ENCODE peak calls at places on chromosomes 16 and 17, in nine cellular contexts. O, I, A, R, V, U, B, L and W are unnamed samples.

GRCh38 chr17:77894126-77894956 is 64.2 kb upstream of the TNRC6C start:
- DNase-seq in O (no peak), I (no peak), A (no peak), R (no peak), V (no peak), U (no peak), B (no peak), L (no peak), W (no peak)

GRCh38 chr16:57444711-57445110 is 2.5 kb downstream of the CIAPIN1 start:
- DNase-seq in O (no peak), I (no peak), A (no peak), R (peak), V (no peak), U (peak), B (peak), L (no peak), W (no peak)

GRCh38 chr17:49918591-49918990 is 50.4 kb upstream of the DLX4 start:
- DNase-seq in O (no peak), I (no peak), A (no peak), R (no peak), V (no peak), U (no peak), B (no peak), L (no peak), W (no peak)

GRCh38 chr17:8012996-8013640 is 10.7 kb downstream of the GUCY2D start:
- DNase-seq in O (no peak), I (no peak), A (no peak), R (no peak), V (no peak), U (no peak), B (no peak), L (no peak), W (no peak)

GRCh38 chr17:68588362-68588761 is 12.8 kb downstream of the FAM20A start:
- DNase-seq in O (no peak), I (no peak), A (no peak), R (no peak), V (no peak), U (no peak), B (no peak), L (no peak), W (no peak)

GRCh38 chr17:35448214-35448898 is at the start of gene SLFN13:
- DNase-seq in O (peak), I (peak), A (peak), R (peak), V (no peak), U (peak), B (peak), L (peak), W (peak)

GRCh38 chr17:1724869-1725641 is 551 bp downstream of the WDR81 start:
- DNase-seq in O (no peak), I (no peak), A (no peak), R (no peak), V (no peak), U (no peak), B (no peak), L (no peak), W (no peak)

GRCh38 chr17:72187544-72187943 is 66.7 kb downstream of the SOX9 start:
- DNase-seq in O (peak), I (no peak), A (no peak), R (no peak), V (no peak), U (no peak), B (no peak), L (peak), W (no peak)

GRCh38 chr16:76370344-76370743 is 93.1 kb downstream of the CNTNAP4 start:
- DNase-seq in O (no peak), I (no peak), A (no peak), R (no peak), V (no peak), U (no peak), B (no peak), L (no peak), W (no peak)

GRCh38 chr16:51540259-51540658 is 389.2 kb upstream of the SALL1 start:
- DNase-seq in O (no peak), I (no peak), A (no peak), R (peak), V (no peak), U (peak), B (peak), L (no peak), W (no peak)

GRCh38 chr17:77825621-77826020 is 132.9 kb upstream of the TNRC6C start:
- DNase-seq in O (no peak), I (no peak), A (no peak), R (no peak), V (no peak), U (no peak), B (no peak), L (no peak), W (no peak)

GRCh38 chr16:86211800-86212199 is 298.5 kb upstream of the FOXF1 start:
- DNase-seq in O (no peak), I (no peak), A (no peak), R (no peak), V (no peak), U (no peak), B (no peak), L (no peak), W (no peak)

GRCh38 chr17:18181358-18181757 is 2.3 kb upstream of the ALKBH5 start:
- DNase-seq in O (no peak), I (peak), A (no peak), R (peak), V (no peak), U (no peak), B (no peak), L (no peak), W (no peak)

GRCh38 chr16:69479806-69480205 is 55.4 kb downstream of the CYB5B start:
- DNase-seq in O (no peak), I (no peak), A (no peak), R (no peak), V (no peak), U (no peak), B (no peak), L (peak), W (no peak)

GRCh38 chr16:11682655-11683096 is 14.4 kb downstream of the SNN start:
- DNase-seq in O (no peak), I (no peak), A (no peak), R (peak), V (no peak), U (peak), B (peak), L (no peak), W (no peak)

GRCh38 chr16:26667271-26667703 is 399.4 kb upstream of the C16orf82 start:
- DNase-seq in O (no peak), I (no peak), A (no peak), R (no peak), V (no peak), U (no peak), B (no peak), L (no peak), W (no peak)

GRCh38 chr17:72502111-72502939 is 381.5 kb downstream of the SOX9 start:
- DNase-seq in O (peak), I (no peak), A (no peak), R (peak), V (no peak), U (peak), B (peak), L (peak), W (no peak)